ENCODE peak calls at places on chromosomes 11 and 22, in ten cellular contexts. M, A, B, E, K, S, L, Y, R and X are unnamed samples.

GRCh38 chr11:15913261-15913660 is 443.1 kb downstream of the SOX6 start:
- DNase-seq in M (no peak), A (no peak), B (no peak), E (no peak), K (no peak), S (no peak), L (no peak), Y (no peak), R (no peak), X (no peak)

GRCh38 chr22:46584081-46584903 is 35.9 kb upstream of the GRAMD4 start:
- DNase-seq in M (no peak), A (peak), B (no peak), E (peak), K (no peak), S (no peak), L (no peak), Y (no peak), R (no peak), X (no peak)

GRCh38 chr22:36619797-36620390 is 83.7 kb downstream of the CACNG2 start:
- DNase-seq in M (no peak), A (no peak), B (peak), E (no peak), K (no peak), S (no peak), L (no peak), Y (no peak), R (no peak), X (no peak)

GRCh38 chr11:66419825-66420224 is 1.0 kb upstream of the NPAS4 start:
- DNase-seq in M (no peak), A (no peak), B (no peak), E (no peak), K (no peak), S (no peak), L (no peak), Y (no peak), R (no peak), X (no peak)

GRCh38 chr11:81644239-81644840 is 1089.3 kb downstream of the FAM181B start:
- DNase-seq in M (peak), A (peak), B (no peak), E (no peak), K (no peak), S (peak), L (peak), Y (no peak), R (peak), X (no peak)

GRCh38 chr11:46681814-46682213 is 18.6 kb downstream of the ARHGAP1 start:
- DNase-seq in M (no peak), A (no peak), B (no peak), E (no peak), K (no peak), S (no peak), L (no peak), Y (no peak), R (no peak), X (no peak)

GRCh38 chr22:36328635-36329216 is 59.0 kb downstream of the MYH9 start:
- DNase-seq in M (no peak), A (peak), B (peak), E (peak), K (no peak), S (no peak), L (peak), Y (peak), R (peak), X (no peak)

GRCh38 chr11:77704029-77704428 is 66.4 kb upstream of the CLNS1A start:
- DNase-seq in M (no peak), A (no peak), B (no peak), E (no peak), K (no peak), S (no peak), L (no peak), Y (no peak), R (no peak), X (no peak)

GRCh38 chr11:12693075-12693473 is 18.9 kb downstream of the TEAD1 start:
- DNase-seq in M (no peak), A (peak), B (no peak), E (no peak), K (no peak), S (no peak), L (no peak), Y (no peak), R (peak), X (no peak)

GRCh38 chr11:123356539-123356938 is 73.5 kb upstream of the GRAMD1B start:
- DNase-seq in M (no peak), A (no peak), B (no peak), E (no peak), K (no peak), S (no peak), L (no peak), Y (no peak), R (no peak), X (no peak)

GRCh38 chr22:34761111-34761510 is 304.8 kb upstream of the ISX start:
- DNase-seq in M (no peak), A (no peak), B (no peak), E (no peak), K (no peak), S (no peak), L (no peak), Y (no peak), R (no peak), X (no peak)

GRCh38 chr22:20174785-20175596 is 24.1 kb upstream of the CCDC188 start:
- DNase-seq in M (no peak), A (no peak), B (no peak), E (no peak), K (no peak), S (no peak), L (no peak), Y (no peak), R (no peak), X (no peak)

GRCh38 chr11:120667934-120668333 is 156.4 kb downstream of the GRIK4 start:
- DNase-seq in M (no peak), A (no peak), B (no peak), E (no peak), K (no peak), S (no peak), L (no peak), Y (no peak), R (no peak), X (no peak)

GRCh38 chr22:39117585-39118191 is 20.6 kb downstream of the APOBEC3H start:
- DNase-seq in M (peak), A (no peak), B (peak), E (peak), K (no peak), S (no peak), L (peak), Y (peak), R (peak), X (peak)

GRCh38 chr22:46985507-46985882 is 223.0 kb downstream of the TBC1D22A start:
- DNase-seq in M (no peak), A (no peak), B (no peak), E (no peak), K (no peak), S (no peak), L (no peak), Y (no peak), R (no peak), X (no peak)

GRCh38 chr22:32637951-32638350 is 163.3 kb downstream of the FBXO7 start:
- DNase-seq in M (no peak), A (no peak), B (no peak), E (no peak), K (no peak), S (no peak), L (no peak), Y (no peak), R (no peak), X (no peak)

GRCh38 chr22:46546466-46547178 is 9.2 kb upstream of the CELSR1 start:
- DNase-seq in M (no peak), A (peak), B (no peak), E (no peak), K (no peak), S (no peak), L (peak), Y (peak), R (peak), X (no peak)

GRCh38 chr11:16924826-16925494 is 89.3 kb downstream of the PLEKHA7 start:
- DNase-seq in M (no peak), A (peak), B (peak), E (peak), K (no peak), S (no peak), L (peak), Y (peak), R (peak), X (no peak)

GRCh38 chr11:62933775-62934495 is 12.8 kb upstream of the CHRM1 start:
- DNase-seq in M (no peak), A (no peak), B (no peak), E (no peak), K (no peak), S (no peak), L (no peak), Y (no peak), R (no peak), X (no peak)

GRCh38 chr11:67416416-67417335 is 1.2 kb downstream of the CARNS1 start:
- DNase-seq in M (no peak), A (no peak), B (peak), E (no peak), K (no peak), S (peak), L (peak), Y (no peak), R (no peak), X (no peak)

GRCh38 chr11:4695442-4695841 is 2.2 kb downstream of the OR51E2 start:
- DNase-seq in M (no peak), A (peak), B (no peak), E (no peak), K (no peak), S (no peak), L (no peak), Y (no peak), R (no peak), X (no peak)

GRCh38 chr11:115645631-115646271 is 141.5 kb upstream of the CADM1 start:
- DNase-seq in M (no peak), A (no peak), B (no peak), E (no peak), K (no peak), S (no peak), L (peak), Y (no peak), R (no peak), X (no peak)

GRCh38 chr22:23243006-23243573 is 62.8 kb downstream of the BCR start:
- DNase-seq in M (no peak), A (no peak), B (no peak), E (no peak), K (no peak), S (peak), L (no peak), Y (no peak), R (no peak), X (no peak)

GRCh38 chr22:46056169-46057041 is 79.4 kb upstream of the WNT7B start:
- DNase-seq in M (no peak), A (peak), B (no peak), E (peak), K (no peak), S (no peak), L (peak), Y (peak), R (peak), X (no peak)

GRCh38 chr11:110092577-110093406 is at the start of gene ZC3H12C:
- DNase-seq in M (peak), A (peak), B (peak), E (peak), K (peak), S (peak), L (peak), Y (peak), R (peak), X (peak)

GRCh38 chr11:69475866-69476714 is 5.4 kb upstream of the LINC01488 start:
- DNase-seq in M (no peak), A (no peak), B (no peak), E (no peak), K (no peak), S (no peak), L (no peak), Y (no peak), R (no peak), X (no peak)

GRCh38 chr22:50202130-50202671 is 1.4 kb downstream of the SELENOO start:
- DNase-seq in M (no peak), A (no peak), B (no peak), E (no peak), K (no peak), S (no peak), L (no peak), Y (no peak), R (no peak), X (no peak)

GRCh38 chr22:28855355-28856094 is 27.8 kb upstream of the ZNRF3 start:
- DNase-seq in M (peak), A (peak), B (peak), E (peak), K (no peak), S (peak), L (peak), Y (peak), R (peak), X (peak)

GRCh38 chr22:26516503-26516902 is 4.2 kb upstream of the TFIP11 start:
- DNase-seq in M (no peak), A (no peak), B (no peak), E (no peak), K (no peak), S (no peak), L (peak), Y (peak), R (no peak), X (no peak)

GRCh38 chr11:11913395-11913794 is 71.6 kb downstream of the USP47 start:
- DNase-seq in M (no peak), A (no peak), B (no peak), E (no peak), K (no peak), S (no peak), L (no peak), Y (no peak), R (no peak), X (no peak)

GRCh38 chr22:45101828-45102227 is 61.9 kb upstream of the NUP50 start:
- DNase-seq in M (peak), A (peak), B (peak), E (peak), K (no peak), S (no peak), L (peak), Y (peak), R (peak), X (peak)

GRCh38 chr11:108431370-108431769 is 36.0 kb downstream of the C11orf65 start:
- DNase-seq in M (no peak), A (no peak), B (no peak), E (no peak), K (no peak), S (no peak), L (no peak), Y (no peak), R (no peak), X (no peak)

GRCh38 chr11:74749965-74750296 is 1.3 kb downstream of the RNF169 start:
- DNase-seq in M (no peak), A (no peak), B (no peak), E (no peak), K (no peak), S (no peak), L (no peak), Y (no peak), R (no peak), X (no peak)
- TF ChIP-seq CTCF in M (no peak), A (no peak), B (no peak), E (no peak), K (no peak), S (no peak), L (no peak), Y (no peak), R (no peak), X (no peak)

GRCh38 chr22:17217179-17217578 is 2.1 kb downstream of the ADA2 start:
- DNase-seq in M (peak), A (no peak), B (no peak), E (no peak), K (no peak), S (no peak), L (no peak), Y (no peak), R (no peak), X (no peak)

GRCh38 chr22:17218341-17218740 is 894 bp downstream of the ADA2 start:
- DNase-seq in M (no peak), A (no peak), B (no peak), E (no peak), K (no peak), S (no peak), L (no peak), Y (no peak), R (no peak), X (no peak)

GRCh38 chr22:17214416-17215043 is 4.7 kb downstream of the ADA2 start:
- DNase-seq in M (no peak), A (no peak), B (no peak), E (no peak), K (no peak), S (no peak), L (no peak), Y (no peak), R (no peak), X (no peak)

GRCh38 chr22:17213976-17214375 is 5.3 kb downstream of the ADA2 start:
- DNase-seq in M (peak), A (no peak), B (peak), E (peak), K (no peak), S (no peak), L (peak), Y (peak), R (peak), X (no peak)
- TF ChIP-seq CTCF in M (peak), A (peak), B (peak), E (no peak), K (peak), S (peak), L (peak), Y (peak), R (no peak), X (peak)

DNA sequence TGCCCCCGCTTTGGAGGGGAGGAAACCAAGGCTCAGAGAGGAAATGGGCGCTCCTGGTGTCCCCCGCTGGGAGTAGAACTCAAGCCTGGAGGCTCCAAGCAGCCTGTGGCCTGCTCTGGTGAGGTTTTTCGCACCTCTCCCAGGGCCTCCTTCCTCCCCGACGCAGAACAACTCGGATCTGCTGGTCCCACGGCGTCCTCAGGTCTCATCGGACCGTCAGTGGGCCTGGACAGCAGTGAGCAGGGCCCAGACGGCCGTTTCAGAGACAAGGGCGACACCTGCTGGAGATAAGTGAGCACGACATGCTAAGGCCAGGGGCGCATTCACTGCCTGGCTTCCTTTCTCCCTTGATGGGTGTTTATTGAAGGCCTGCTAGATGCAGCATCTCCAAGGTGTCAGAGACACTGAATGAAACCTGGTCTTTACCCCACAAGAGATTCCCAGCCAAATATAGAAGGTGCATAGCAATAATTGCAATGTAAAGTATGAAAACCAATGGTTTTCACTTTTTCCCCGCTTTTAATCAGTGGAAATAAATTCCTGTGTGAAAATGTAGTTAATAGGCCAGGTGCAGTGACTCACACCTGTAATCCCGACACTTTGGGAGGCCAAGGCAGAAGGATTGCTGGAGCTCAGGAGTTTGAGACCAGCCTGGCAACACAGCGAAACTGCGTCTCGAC is 26.9 kb upstream of the CD82 start:
- DNase-seq in M (peak), A (peak), B (peak), E (peak), K (no peak), S (peak), L (peak), Y (peak), R (peak), X (peak)
- TF ChIP-seq CTCF in M (peak), A (peak), B (peak), E (peak), K (peak), S (peak), L (peak), Y (peak), R (peak), X (peak)

DNA sequence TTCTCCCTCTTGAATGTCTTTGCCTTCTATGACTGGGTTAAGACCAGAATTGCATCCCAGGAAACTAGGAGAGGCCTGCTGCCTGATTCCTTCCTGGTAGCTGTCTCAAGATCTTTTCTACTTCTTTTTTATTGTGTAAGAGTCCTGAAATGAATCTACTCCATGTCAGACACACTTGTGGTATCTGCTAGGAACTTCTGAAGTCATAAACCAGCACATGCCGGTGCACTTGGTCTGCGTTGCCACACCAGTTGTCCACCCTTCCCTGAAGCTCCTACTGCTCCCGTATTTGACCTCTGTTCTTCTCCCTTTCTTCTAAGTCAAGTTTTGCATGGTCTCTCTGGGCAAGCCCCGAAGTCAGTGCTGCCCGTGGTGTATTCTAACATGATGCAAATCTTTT is 644.2 kb downstream of the ETS1 start:
- DNase-seq in M (no peak), A (no peak), B (no peak), E (no peak), K (no peak), S (no peak), L (no peak), Y (no peak), R (no peak), X (no peak)
- TF ChIP-seq CTCF in M (no peak), A (no peak), B (no peak), E (no peak), K (no peak), S (no peak), L (no peak), Y (no peak), R (no peak), X (no peak)

DNA sequence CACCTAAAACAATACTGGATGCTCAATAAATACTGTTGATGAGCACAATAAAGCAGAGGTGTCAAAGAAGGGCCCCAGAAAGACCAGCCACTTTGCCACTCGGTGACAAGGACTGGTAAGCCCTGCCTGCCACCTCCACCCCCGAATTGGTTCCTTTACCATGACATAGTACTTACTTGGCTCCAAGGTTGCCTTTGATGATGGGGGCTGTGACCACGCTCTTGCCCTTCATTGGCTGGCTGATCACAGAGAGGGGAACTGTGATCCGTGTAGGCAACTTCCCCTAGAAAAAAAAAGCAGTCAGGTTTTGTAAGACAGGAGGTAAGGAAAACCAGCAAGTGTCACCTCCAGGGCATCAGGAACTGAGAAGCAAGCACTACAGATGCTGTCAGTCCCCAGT is 29.7 kb downstream of the NFRKB start:
- DNase-seq in M (no peak), A (no peak), B (no peak), E (no peak), K (no peak), S (no peak), L (no peak), Y (no peak), R (no peak), X (no peak)
- TF ChIP-seq CTCF in M (no peak), A (no peak), B (no peak), E (no peak), K (no peak), S (no peak), L (no peak), Y (no peak), R (no peak), X (no peak)

DNA sequence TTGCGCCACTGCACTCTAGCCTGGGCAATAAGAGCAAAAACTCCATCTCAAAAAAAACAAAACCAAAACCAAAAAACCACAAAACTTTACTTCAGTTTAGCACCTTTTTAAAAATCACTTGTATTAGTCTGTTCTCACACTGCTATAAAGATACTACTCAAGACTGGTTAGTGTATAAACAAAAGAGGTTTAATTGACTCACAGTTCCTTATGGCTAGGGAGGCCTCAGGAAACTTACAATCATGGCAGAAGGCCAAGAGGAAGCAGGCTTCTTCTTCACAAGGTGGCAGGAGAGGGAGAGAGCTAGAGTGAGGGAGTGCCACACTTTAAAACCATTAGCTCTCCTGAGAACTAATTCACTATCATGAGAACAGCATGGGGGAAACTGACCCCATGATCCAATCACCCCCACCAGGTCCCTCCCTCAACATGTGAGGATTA is 261.3 kb downstream of the TMEM135 start:
- DNase-seq in M (no peak), A (no peak), B (no peak), E (no peak), K (no peak), S (no peak), L (no peak), Y (no peak), R (no peak), X (no peak)
- TF ChIP-seq CTCF in M (no peak), A (no peak), B (no peak), E (no peak), K (no peak), S (no peak), L (no peak), Y (no peak), R (no peak), X (no peak)

GRCh38 chr22:40487663-40488249 is 117.4 kb downstream of the SGSM3 start:
- DNase-seq in M (peak), A (no peak), B (no peak), E (no peak), K (no peak), S (peak), L (no peak), Y (no peak), R (no peak), X (no peak)

GRCh38 chr22:40485813-40486610 is 115.6 kb downstream of the SGSM3 start:
- DNase-seq in M (no peak), A (peak), B (peak), E (no peak), K (no peak), S (no peak), L (no peak), Y (no peak), R (peak), X (no peak)

GRCh38 chr22:40486962-40487602 is 116.7 kb downstream of the SGSM3 start:
- DNase-seq in M (no peak), A (no peak), B (no peak), E (no peak), K (no peak), S (no peak), L (no peak), Y (no peak), R (no peak), X (no peak)

GRCh38 chr22:40482886-40483285 is 112.5 kb downstream of the SGSM3 start:
- DNase-seq in M (no peak), A (no peak), B (no peak), E (no peak), K (no peak), S (no peak), L (no peak), Y (no peak), R (no peak), X (no peak)

GRCh38 chr22:40484906-40485660 is 114.7 kb downstream of the SGSM3 start:
- DNase-seq in M (no peak), A (peak), B (no peak), E (no peak), K (no peak), S (no peak), L (no peak), Y (no peak), R (no peak), X (no peak)
- TF ChIP-seq CTCF in M (no peak), A (no peak), B (no peak), E (no peak), K (no peak), S (no peak), L (no peak), Y (no peak), R (no peak), X (no peak)